ENCODE peak calls at places on chromosomes 1 and 21, in four cellular contexts. M, P, W and V are unnamed samples.

GRCh38 chr1:40997096-40997495 is 17.6 kb downstream of the CTPS1 start:
- DNase-seq in M (no peak), P (no peak), W (no peak), V (no peak)

GRCh38 chr1:239757711-239758110 is 334.0 kb upstream of the FMN2 start:
- DNase-seq in M (no peak), P (no peak), W (no peak), V (no peak)

GRCh38 chr1:155184835-155185782 is 11.5 kb downstream of the TRIM46 start:
- DNase-seq in M (no peak), P (peak), W (peak), V (peak)

GRCh38 chr1:180244840-180245239 is 14.8 kb downstream of the LHX4 start:
- DNase-seq in M (no peak), P (no peak), W (no peak), V (no peak)

GRCh38 chr1:165114022-165114888 is 242.3 kb downstream of the LMX1A start:
- DNase-seq in M (peak), P (no peak), W (peak), V (no peak)

GRCh38 chr1:65949230-65949626 is 156.5 kb downstream of the PDE4B start:
- DNase-seq in M (no peak), P (peak), W (no peak), V (no peak)

GRCh38 chr21:40136571-40136970 is 269.3 kb downstream of the PCP4 start:
- DNase-seq in M (no peak), P (no peak), W (no peak), V (no peak)

GRCh38 chr1:192539450-192540132 is 36.0 kb upstream of the RGS1 start:
- DNase-seq in M (peak), P (no peak), W (no peak), V (no peak)

GRCh38 chr1:46394108-46394871 is at the start of gene FAAH:
- DNase-seq in M (no peak), P (peak), W (no peak), V (no peak)

GRCh38 chr1:161374373-161374772 is 6.7 kb upstream of the CFAP126 start:
- DNase-seq in M (no peak), P (no peak), W (no peak), V (no peak)

GRCh38 chr1:39575191-39576015 is 1.2 kb downstream of the PABPC4 start:
- DNase-seq in M (no peak), P (peak), W (peak), V (no peak)

GRCh38 chr1:52955129-52955970 is 28.3 kb downstream of the SCP2 start:
- DNase-seq in M (peak), P (peak), W (no peak), V (no peak)

GRCh38 chr1:21216835-21217811 is 40.4 kb upstream of the EIF4G3 start:
- DNase-seq in M (no peak), P (peak), W (peak), V (peak)

GRCh38 chr1:231202125-231202633 is 38.8 kb upstream of the GNPAT start:
- DNase-seq in M (no peak), P (no peak), W (no peak), V (no peak)

GRCh38 chr1:115765091-115765490 is 3.4 kb downstream of the CASQ2 start:
- DNase-seq in M (no peak), P (no peak), W (no peak), V (no peak)

GRCh38 chr1:98049370-98050115 is 128.7 kb upstream of the DPYD start:
- DNase-seq in M (no peak), P (no peak), W (no peak), V (no peak)

GRCh38 chr1:65792671-65793358 is at the start of gene PDE4B:
- DNase-seq in M (no peak), P (no peak), W (no peak), V (no peak)

GRCh38 chr21:39456665-39457064 is 4.9 kb downstream of the SH3BGR start:
- DNase-seq in M (no peak), P (no peak), W (no peak), V (no peak)

GRCh38 chr1:152111515-152111968 is 3.7 kb downstream of the TCHH start:
- DNase-seq in M (no peak), P (no peak), W (peak), V (peak)

GRCh38 chr1:206691604-206692003 is 6.9 kb downstream of the MAPKAPK2 start:
- DNase-seq in M (no peak), P (peak), W (no peak), V (no peak)

GRCh38 chr1:245278846-245279245 is 124.1 kb downstream of the KIF26B start:
- DNase-seq in M (no peak), P (no peak), W (no peak), V (no peak)

GRCh38 chr21:38439957-38440356 is 58.3 kb downstream of the ERG start:
- DNase-seq in M (no peak), P (no peak), W (no peak), V (no peak)

GRCh38 chr1:15352122-15352957 is 57.3 kb upstream of the EFHD2 start:
- DNase-seq in M (no peak), P (peak), W (peak), V (no peak)

GRCh38 chr1:47187226-47187925 is 2.5 kb downstream of the PDZK1IP1 start:
- DNase-seq in M (no peak), P (no peak), W (no peak), V (no peak)

GRCh38 chr1:186102559-186103148 is 272.4 kb downstream of the TPR start:
- DNase-seq in M (peak), P (peak), W (no peak), V (no peak)

GRCh38 chr1:19735419-19736127 is 64.1 kb downstream of the TMCO4 start:
- DNase-seq in M (peak), P (peak), W (no peak), V (no peak)

GRCh38 chr1:19738669-19739068 is 61.0 kb downstream of the TMCO4 start:
- DNase-seq in M (no peak), P (no peak), W (no peak), V (no peak)

GRCh38 chr1:19737413-19737812 is 62.3 kb downstream of the TMCO4 start:
- DNase-seq in M (no peak), P (no peak), W (no peak), V (no peak)

GRCh38 chr1:19739628-19740027 is 60.1 kb downstream of the TMCO4 start:
- DNase-seq in M (no peak), P (no peak), W (no peak), V (no peak)

DNA sequence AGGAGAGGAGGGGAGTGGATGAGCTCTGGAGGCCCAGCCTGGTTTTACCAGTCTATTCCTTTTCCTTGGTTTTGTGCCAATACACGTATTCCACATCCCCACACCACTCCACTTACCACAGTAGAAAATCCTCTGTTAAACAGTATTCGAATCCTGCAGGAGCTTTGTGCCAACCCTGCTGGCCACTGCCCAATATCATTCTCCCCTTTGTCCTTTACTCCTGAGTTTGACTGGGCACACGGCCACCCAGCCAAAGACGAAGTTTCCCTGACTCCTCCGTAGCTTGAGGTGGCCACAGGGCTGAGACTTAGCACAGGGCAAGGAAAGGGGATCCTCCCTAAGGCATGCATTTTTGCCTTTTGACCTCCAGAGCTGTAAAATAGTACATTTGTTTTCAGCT is 61.6 kb downstream of the TMCO4 start:
- DNase-seq in M (no peak), P (no peak), W (no peak), V (no peak)
- H3K4me3 ChIP-seq in M (no peak), P (no peak), W (no peak), V (no peak)

GRCh38 chr1:24954631-24955030 is 24.6 kb upstream of the RUNX3 start:
- DNase-seq in M (no peak), P (no peak), W (no peak), V (no peak)
- TF ChIP-seq CTCF in M (no peak), P (no peak), W (no peak), V (no peak)

DNA sequence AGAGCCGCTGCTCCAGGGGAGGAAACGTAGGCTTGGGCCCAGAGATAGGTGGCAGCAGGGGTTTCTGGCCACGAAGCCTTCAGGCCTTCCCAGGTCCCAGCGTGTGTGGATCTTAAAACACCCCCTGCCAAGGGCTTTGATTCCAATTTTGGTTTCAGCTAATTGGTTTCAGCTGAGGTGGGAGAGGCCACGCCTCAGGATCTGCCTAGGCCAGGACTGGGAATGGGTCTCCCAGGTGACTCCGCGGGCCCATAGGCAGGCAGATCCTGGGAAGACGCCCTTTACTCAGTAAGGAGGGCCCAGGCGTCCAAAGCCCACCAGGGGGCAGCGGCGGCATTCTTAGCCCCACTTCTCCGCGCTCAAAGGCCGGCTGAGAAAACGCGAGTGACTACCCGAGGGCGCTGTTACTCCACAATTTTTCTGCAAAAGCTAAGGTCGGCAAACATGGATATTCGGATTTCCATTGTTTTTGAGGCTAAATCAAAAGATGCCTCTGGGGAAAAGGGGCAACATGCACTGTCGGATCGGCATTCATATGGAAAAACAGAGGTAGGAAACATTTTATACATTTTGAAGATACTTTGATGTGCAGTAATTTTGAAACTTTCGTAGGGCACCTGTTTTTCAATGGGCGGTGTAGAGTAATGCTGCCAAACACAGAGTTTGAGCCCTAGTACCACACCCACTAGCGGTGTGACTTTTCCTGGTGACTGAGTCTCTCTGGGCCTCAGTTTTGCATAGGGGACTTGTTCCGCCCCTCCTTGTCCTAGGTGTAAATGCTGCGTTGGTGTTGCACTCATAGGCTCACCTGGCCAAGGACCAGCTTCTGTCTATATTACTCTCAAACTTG is 31.8 kb upstream of the BCL10 start:
- DNase-seq in M (peak), P (peak), W (peak), V (peak)
- H3K4me3 ChIP-seq in M (no peak), P (no peak), W (no peak), V (peak)

GRCh38 chr21:42125571-42126544 is 54.7 kb downstream of the UMODL1 start:
- DNase-seq in M (no peak), P (no peak), W (no peak), V (no peak)
- TF ChIP-seq CTCF in M (peak), P (peak), W (no peak), V (peak)

DNA sequence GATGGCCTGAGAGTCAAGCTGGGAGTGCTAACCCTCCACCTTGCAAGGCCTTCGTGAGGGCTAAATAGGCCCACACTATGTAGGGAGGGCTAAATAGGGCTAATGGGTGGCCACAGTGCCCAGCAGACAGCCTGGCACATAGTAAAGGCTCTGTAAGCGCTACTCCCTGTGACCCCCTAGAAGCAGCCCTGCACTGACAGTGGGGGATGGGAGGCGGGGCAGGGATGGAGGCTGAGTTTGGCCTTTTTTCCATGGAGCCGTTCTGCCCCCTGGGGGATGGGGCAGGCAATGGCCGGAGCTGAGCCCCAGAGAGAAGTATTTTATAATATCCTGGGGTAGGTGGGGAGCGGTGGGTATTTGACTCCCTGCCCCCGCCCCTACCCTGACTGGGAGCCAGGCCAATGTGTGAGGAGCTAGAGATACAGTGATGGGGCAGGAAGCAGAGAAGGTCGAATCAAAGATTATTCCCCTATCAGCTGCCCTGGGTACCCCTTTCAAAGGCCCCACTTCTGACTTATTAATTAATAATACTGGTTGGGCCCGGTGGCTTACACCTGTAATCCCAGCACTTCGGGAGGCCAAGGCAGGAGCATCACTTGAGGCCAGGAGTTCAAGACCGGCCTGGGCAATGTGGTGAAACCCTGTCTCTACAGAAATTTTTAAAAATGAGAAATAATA is 42.3 kb downstream of the LACTBL1 start:
- DNase-seq in M (no peak), P (peak), W (peak), V (no peak)
- H3K4me3 ChIP-seq in M (no peak), P (no peak), W (no peak), V (no peak)

GRCh38 chr1:68600049-68600661 is 103.3 kb upstream of the DEPDC1 start:
- DNase-seq in M (peak), P (no peak), W (peak), V (no peak)
- TF ChIP-seq CTCF in M (peak), P (peak), W (peak), V (peak)

DNA sequence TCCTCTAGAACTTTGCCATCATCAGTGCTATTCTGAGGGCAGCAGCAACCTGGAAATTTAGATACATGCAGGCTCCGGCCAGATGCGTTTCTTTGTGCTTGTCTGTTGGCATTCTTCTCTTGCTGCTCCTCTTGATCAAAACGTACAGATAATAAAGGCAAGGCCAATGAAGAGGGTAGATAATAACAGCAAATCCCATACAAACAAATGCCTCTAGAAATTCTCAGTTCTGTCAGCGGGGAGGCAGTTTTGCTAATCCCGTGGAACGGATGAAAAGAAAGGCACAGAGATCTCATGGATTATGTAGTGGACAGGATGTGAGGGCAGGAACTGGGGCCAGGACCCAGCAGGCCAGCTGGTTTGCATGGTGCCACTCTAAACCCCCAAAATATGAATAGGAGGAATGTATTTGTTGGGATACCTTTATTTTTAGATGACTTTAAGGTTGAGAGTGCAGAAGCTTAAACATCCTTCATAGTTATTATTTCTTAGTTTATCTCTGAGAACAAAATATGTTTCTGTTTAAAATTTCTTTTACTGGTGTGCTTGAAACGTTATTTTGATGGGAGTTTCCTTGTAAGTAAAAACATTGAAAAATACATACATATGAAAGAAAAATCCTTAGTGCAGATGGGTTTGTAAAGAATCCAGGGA is 1.5 kb downstream of the ITSN1 start:
- DNase-seq in M (no peak), P (no peak), W (no peak), V (no peak)
- H3K4me3 ChIP-seq in M (peak), P (peak), W (peak), V (peak)

DNA sequence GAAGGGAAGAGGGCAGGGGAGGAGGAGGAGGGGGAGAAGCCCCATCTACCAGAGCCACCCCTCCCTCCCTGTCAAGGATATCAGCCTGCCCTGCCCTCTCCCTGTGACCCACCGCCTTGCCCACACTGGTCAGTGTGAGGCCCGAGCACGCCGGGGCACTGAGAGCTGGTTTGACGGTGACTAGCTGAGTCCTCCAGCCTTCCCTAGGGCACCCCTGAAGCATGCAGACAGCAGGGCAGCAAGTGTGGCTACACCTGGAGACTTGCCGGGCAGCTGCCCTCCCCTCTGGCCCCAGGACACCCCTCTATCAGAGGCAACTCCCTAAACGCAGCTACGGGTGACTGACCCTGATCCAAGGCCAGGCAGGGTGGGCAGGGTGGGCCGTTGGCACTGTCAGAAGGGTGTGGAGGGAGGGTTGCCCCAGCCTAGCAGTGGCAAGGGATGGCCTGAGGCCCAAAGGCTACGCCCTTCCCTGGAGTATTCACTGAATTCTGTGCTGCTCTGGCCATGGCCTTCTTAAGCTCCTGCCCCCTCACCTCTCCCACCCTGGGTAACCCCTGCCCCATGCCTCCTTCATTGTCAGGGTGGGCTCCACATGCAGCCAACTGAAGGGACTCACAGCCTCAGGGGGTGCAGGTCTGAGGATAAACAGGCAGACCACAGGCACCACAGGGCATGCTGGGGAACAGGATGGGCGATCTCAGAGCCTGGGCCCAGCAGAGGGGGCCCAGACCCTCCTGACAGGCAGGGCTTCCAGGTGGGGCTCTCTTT is 19.6 kb downstream of the WNT9A start:
- DNase-seq in M (no peak), P (no peak), W (no peak), V (no peak)
- TF ChIP-seq CTCF in M (no peak), P (no peak), W (no peak), V (no peak)